ENCODE peak calls at places on chromosomes 7 and 10, in five cellular contexts. A, Q, S, M and F are unnamed samples.
A peak's percentile ranks its signal among the peaks of the same experiment; 100 is the strongest.

GRCh38 chr7:120991570-120991969 is 3.1 kb downstream of the CPED1 start:
- DNase-seq in A (no peak), Q (no peak), S (no peak), M (no peak), F (peak; percentile 51)

GRCh38 chr7:20112646-20113045 is 104.5 kb downstream of the MACC1 start:
- DNase-seq in A (no peak), Q (no peak), S (no peak), M (no peak), F (no peak)

GRCh38 chr7:67377939-67378862 is 381.6 kb downstream of the TYW1 start:
- DNase-seq in A (peak; percentile 70), Q (peak; percentile 10), S (peak; percentile 77), M (peak; percentile 49), F (peak; percentile 93)

GRCh38 chr7:157551325-157552070 is 214.7 kb downstream of the DNAJB6 start:
- DNase-seq in A (peak; percentile 39), Q (no peak), S (no peak), M (no peak), F (no peak)

GRCh38 chr7:47262881-47263280 is 319.0 kb downstream of the TNS3 start:
- DNase-seq in A (no peak), Q (no peak), S (no peak), M (no peak), F (no peak)

GRCh38 chr10:51235865-51236264 is 161.6 kb downstream of the PRKG1 start:
- DNase-seq in A (no peak), Q (no peak), S (no peak), M (no peak), F (no peak)

GRCh38 chr10:10208156-10208555 is 809.5 kb upstream of the CELF2 start:
- DNase-seq in A (no peak), Q (no peak), S (no peak), M (no peak), F (no peak)

GRCh38 chr10:28113202-28113601 is 114.3 kb upstream of the ODAD2 start:
- DNase-seq in A (no peak), Q (no peak), S (no peak), M (no peak), F (no peak)

GRCh38 chr10:72425133-72425532 is 70.4 kb upstream of the DNAJB12 start:
- DNase-seq in A (no peak), Q (no peak), S (no peak), M (no peak), F (peak; percentile 14)

GRCh38 chr10:61750943-61751471 is 88.3 kb downstream of the CABCOCO1 start:
- DNase-seq in A (peak; percentile 57), Q (peak; percentile 27), S (peak; percentile 81), M (peak; percentile 50), F (peak; percentile 95)

GRCh38 chr10:6023661-6024333 is 38.4 kb downstream of the IL2RA start:
- DNase-seq in A (no peak), Q (no peak), S (no peak), M (no peak), F (no peak)

GRCh38 chr10:45000138-45000763 is 472 bp upstream of the ZNF22 start:
- DNase-seq in A (no peak), Q (no peak), S (no peak), M (peak; percentile 89), F (no peak)

GRCh38 chr10:3415038-3415736 is 242.6 kb upstream of the PITRM1 start:
- DNase-seq in A (no peak), Q (no peak), S (no peak), M (no peak), F (no peak)

GRCh38 chr7:104971290-104972071 is 42.5 kb upstream of the KMT2E start:
- DNase-seq in A (no peak), Q (no peak), S (no peak), M (no peak), F (no peak)

GRCh38 chr7:4951304-4951703 is 7.7 kb downstream of the MMD2 start:
- DNase-seq in A (no peak), Q (no peak), S (no peak), M (no peak), F (no peak)

GRCh38 chr10:91705948-91706670 is 73.2 kb upstream of the PPP1R3C start:
- DNase-seq in A (no peak), Q (no peak), S (no peak), M (no peak), F (peak; percentile 67)

GRCh38 chr10:7054915-7055314 is 355.9 kb downstream of the SFMBT2 start:
- DNase-seq in A (no peak), Q (no peak), S (no peak), M (no peak), F (peak; percentile 36)

GRCh38 chr10:44071479-44071878 is 313.4 kb downstream of the CXCL12 start:
- DNase-seq in A (no peak), Q (no peak), S (no peak), M (no peak), F (no peak)

GRCh38 chr7:74272305-74273038 is 16.7 kb upstream of the CLIP2 start:
- DNase-seq in A (no peak), Q (no peak), S (peak; percentile 39), M (peak; percentile 77), F (peak; percentile 99)

GRCh38 chr10:72688208-72688651 is 3.7 kb upstream of the MCU start:
- DNase-seq in A (no peak), Q (no peak), S (no peak), M (no peak), F (no peak)

GRCh38 chr7:104795086-104795485 is 218.9 kb upstream of the KMT2E start:
- DNase-seq in A (no peak), Q (no peak), S (no peak), M (no peak), F (no peak)

GRCh38 chr7:85001493-85002345 is 185.1 kb downstream of the SEMA3D start:
- DNase-seq in A (no peak), Q (no peak), S (no peak), M (no peak), F (no peak)

GRCh38 chr7:99028261-99028971 is 115.5 kb downstream of the SMURF1 start:
- DNase-seq in A (no peak), Q (no peak), S (no peak), M (no peak), F (no peak)

GRCh38 chr7:4798706-4799235 is 23.3 kb downstream of the AP5Z1 start:
- DNase-seq in A (no peak), Q (no peak), S (no peak), M (no peak), F (no peak)

GRCh38 chr10:12631787-12632562 is 282.6 kb downstream of the CAMK1D start:
- DNase-seq in A (no peak), Q (no peak), S (no peak), M (no peak), F (no peak)